ENCODE peak calls at places on chromosome 3, in eight cellular contexts. Z, A, K, E, O, B, G and C are unnamed samples.

GRCh38 chr3:174358252-174358651 is 500.9 kb upstream of the NAALADL2 start:
- DNase-seq in G (no peak), Z (no peak), E (no peak), K (no peak), O (no peak), A (no peak), B (no peak), C (no peak)

GRCh38 chr3:122406198-122406597 is 9.7 kb downstream of the WDR5B start:
- DNase-seq in G (no peak), E (no peak), A (no peak), Z (no peak), K (no peak), B (no peak), O (no peak), C (no peak)

GRCh38 chr3:153138267-153139210 is 23.5 kb upstream of the RAP2B start:
- DNase-seq in E (peak), G (no peak), A (peak), B (peak), O (no peak), Z (peak), K (peak), C (peak)

GRCh38 chr3:162103808-162104207 is 607.2 kb downstream of the OTOL1 start:
- DNase-seq in O (no peak), K (no peak), A (no peak), E (no peak), B (no peak), Z (no peak), G (no peak), C (no peak)

GRCh38 chr3:188881954-188882641 is 289.7 kb upstream of the TPRG1 start:
- DNase-seq in K (no peak), B (peak), Z (no peak), A (peak), E (peak), O (no peak), G (no peak), C (peak)

GRCh38 chr3:105598047-105598796 is 231.5 kb downstream of the ALCAM start:
- DNase-seq in Z (no peak), A (peak), K (no peak), G (no peak), E (peak), O (no peak), B (peak), C (peak)

GRCh38 chr3:106210923-106211322 is 342.1 kb upstream of the CBLB start:
- DNase-seq in K (no peak), E (no peak), A (no peak), G (no peak), Z (no peak), B (no peak), O (no peak), C (no peak)

GRCh38 chr3:160150066-160150465 is 75.2 kb upstream of the C3orf80 start:
- DNase-seq in G (no peak), E (no peak), B (no peak), Z (no peak), A (peak), K (no peak), O (no peak), C (no peak)

GRCh38 chr3:160771811-160772459 is 15.9 kb downstream of the PPM1L start:
- DNase-seq in O (no peak), A (no peak), K (no peak), G (no peak), E (peak), Z (no peak), B (no peak), C (no peak)

GRCh38 chr3:11059090-11059798 is 66.7 kb downstream of the SLC6A1 start:
- DNase-seq in B (peak), E (peak), G (peak), A (peak), Z (peak), K (peak), O (no peak), C (no peak)

GRCh38 chr3:112086018-112086854 is at the start of gene C3orf52:
- DNase-seq in O (no peak), K (no peak), B (peak), E (peak), G (peak), Z (peak), A (peak), C (no peak)

GRCh38 chr3:160577551-160578195 is 12.3 kb upstream of the KPNA4 start:
- DNase-seq in E (peak), Z (peak), B (no peak), K (no peak), A (no peak), O (no peak), G (no peak), C (no peak)

GRCh38 chr3:25495726-25496125 is 67.7 kb downstream of the RARB start:
- DNase-seq in B (no peak), G (no peak), Z (no peak), O (no peak), A (no peak), K (no peak), E (no peak), C (no peak)

GRCh38 chr3:25495304-25495703 is 67.2 kb downstream of the RARB start:
- DNase-seq in O (no peak), B (no peak), G (no peak), Z (no peak), K (no peak), E (no peak), A (no peak), C (no peak)

GRCh38 chr3:25497096-25497495 is 69.0 kb downstream of the RARB start:
- DNase-seq in G (no peak), Z (no peak), O (no peak), K (no peak), A (no peak), E (no peak), B (no peak), C (no peak)

GRCh38 chr3:25493246-25493645 is 65.2 kb downstream of the RARB start:
- DNase-seq in O (no peak), K (no peak), Z (no peak), E (no peak), B (no peak), A (peak), G (no peak), C (no peak)

DNA sequence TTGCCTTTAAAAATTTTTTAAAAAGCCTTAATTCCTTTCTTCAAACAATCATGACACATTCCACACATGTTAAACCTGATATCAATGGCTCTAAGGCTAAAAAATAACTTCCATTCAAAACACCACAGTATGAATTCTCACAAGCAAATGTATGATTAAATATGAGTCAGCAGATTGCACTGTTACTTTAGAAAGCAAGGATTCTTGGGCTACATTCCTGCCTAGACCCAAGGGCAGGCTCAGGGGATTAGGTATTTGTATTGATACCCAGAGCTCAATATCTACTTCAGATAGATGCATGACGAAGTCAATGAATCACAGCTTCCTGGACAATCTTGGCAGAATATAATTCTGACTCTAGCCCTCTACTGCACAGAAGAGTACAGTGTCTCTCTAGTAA is 65.7 kb downstream of the RARB start:
- DNase-seq in K (no peak), A (peak), Z (no peak), E (peak), G (no peak), B (peak), O (no peak), C (peak)
- H3K4me3 ChIP-seq in K (no peak), A (no peak), Z (no peak), E (no peak), G (no peak), B (no peak), O (no peak), C (no peak)

GRCh38 chr3:79960594-79960993 is 192.8 kb upstream of the ROBO1 start:
- DNase-seq in Z (no peak), K (no peak), E (peak), G (no peak), A (no peak), B (no peak), O (no peak), C (no peak)
- H3K4me3 ChIP-seq in Z (no peak), K (no peak), E (no peak), G (no peak), A (no peak), B (no peak), O (no peak), C (no peak)

GRCh38 chr3:18343809-18344208 is 81.3 kb downstream of the SATB1 start:
- DNase-seq in E (no peak), A (no peak), B (no peak), K (no peak), G (no peak), O (no peak), Z (no peak), C (no peak)

GRCh38 chr3:18349197-18349798 is 75.8 kb downstream of the SATB1 start:
- DNase-seq in G (no peak), B (no peak), K (no peak), O (no peak), A (no peak), Z (no peak), E (no peak), C (no peak)

GRCh38 chr3:18344306-18345014 is 80.7 kb downstream of the SATB1 start:
- DNase-seq in A (no peak), O (no peak), K (no peak), E (no peak), B (no peak), G (no peak), Z (no peak), C (peak)

GRCh38 chr3:18346097-18346496 is 79.0 kb downstream of the SATB1 start:
- DNase-seq in E (no peak), A (no peak), K (no peak), B (no peak), G (no peak), Z (no peak), O (no peak), C (no peak)

DNA sequence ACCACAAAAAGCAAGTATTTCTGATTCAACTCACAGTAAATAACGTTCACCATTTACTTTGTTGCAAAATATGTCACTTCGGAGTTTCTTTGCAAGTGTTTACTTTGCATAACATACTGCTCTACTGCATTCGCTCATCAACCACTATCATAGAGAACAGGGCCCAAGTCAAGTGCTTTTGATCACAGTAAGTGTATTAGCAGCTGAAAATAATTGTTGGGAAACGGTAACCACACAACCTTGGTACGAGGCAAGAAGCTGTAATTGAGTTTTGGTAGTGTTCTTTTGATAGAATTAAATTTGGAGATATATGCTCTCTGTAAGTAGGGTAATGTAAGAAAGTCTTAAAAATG is 80.1 kb downstream of the SATB1 start:
- DNase-seq in E (no peak), O (no peak), K (no peak), A (no peak), G (no peak), Z (no peak), B (no peak), C (no peak)
- H3K4me3 ChIP-seq in E (no peak), O (no peak), K (no peak), A (no peak), G (no peak), Z (no peak), B (no peak), C (no peak)

GRCh38 chr3:196666001-196666867 is 26.7 kb downstream of the NRROS start:
- DNase-seq in O (no peak), Z (no peak), E (peak), K (peak), B (no peak), G (peak), A (peak), C (peak)
- H3K4me3 ChIP-seq in O (no peak), Z (no peak), E (no peak), K (no peak), B (no peak), G (peak), A (no peak), C (no peak)

GRCh38 chr3:138692152-138692551 is 83.6 kb downstream of the FAIM start:
- DNase-seq in K (no peak), A (no peak), Z (no peak), O (no peak), B (no peak), E (no peak), G (no peak), C (no peak)
- H3K4me3 ChIP-seq in K (no peak), A (no peak), Z (no peak), O (no peak), B (no peak), E (no peak), G (no peak), C (no peak)

DNA sequence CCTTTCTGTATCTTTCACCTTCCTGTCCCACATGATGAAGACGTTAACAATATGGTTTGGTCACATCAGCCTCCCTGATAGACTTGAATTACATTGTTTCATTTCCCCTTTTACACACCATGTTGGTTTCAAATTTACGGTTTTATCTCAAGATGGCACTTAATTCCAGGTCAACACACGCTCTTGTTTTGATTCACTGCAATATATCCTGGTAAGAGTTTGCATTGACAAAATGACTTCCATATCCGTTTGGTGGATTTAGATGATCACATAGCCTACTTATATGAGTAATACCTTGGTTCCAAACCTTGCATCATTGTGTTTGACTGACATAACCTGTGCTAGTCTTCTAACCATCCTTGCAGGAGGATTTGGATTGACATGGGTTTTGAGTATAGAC is 499.4 kb downstream of the ROBO1 start:
- DNase-seq in B (no peak), O (no peak), G (no peak), Z (no peak), K (no peak), E (no peak), A (no peak), C (no peak)
- H3K4me3 ChIP-seq in B (no peak), O (no peak), G (no peak), Z (no peak), K (no peak), E (no peak), A (no peak), C (no peak)

GRCh38 chr3:157129782-157130137 is 30.2 kb downstream of the CCNL1 start:
- DNase-seq in B (no peak), K (peak), Z (no peak), O (no peak), A (no peak), G (peak), E (no peak), C (no peak)
- H3K4me3 ChIP-seq in B (no peak), K (no peak), Z (no peak), O (no peak), A (no peak), G (no peak), E (no peak), C (no peak)

GRCh38 chr3:46863261-46863782 is at the start of gene MYL3:
- DNase-seq in O (no peak), Z (no peak), G (no peak), A (no peak), E (no peak), K (no peak), B (no peak), C (no peak)

GRCh38 chr3:46862689-46863020 is 589 bp downstream of the MYL3 start:
- DNase-seq in A (no peak), O (no peak), G (no peak), Z (no peak), K (no peak), E (no peak), B (no peak), C (no peak)

GRCh38 chr3:46860381-46861292 is 2.6 kb downstream of the MYL3 start:
- DNase-seq in G (no peak), B (no peak), K (peak), E (no peak), A (peak), O (no peak), Z (peak), C (no peak)

GRCh38 chr3:46861996-46862688 is 1.1 kb downstream of the MYL3 start:
- DNase-seq in G (no peak), A (no peak), K (no peak), B (no peak), Z (no peak), E (no peak), O (no peak), C (no peak)

GRCh38 chr3:46861293-46861995 is 1.8 kb downstream of the MYL3 start:
- DNase-seq in G (no peak), A (no peak), B (no peak), E (no peak), O (no peak), Z (peak), K (no peak), C (no peak)
- H3K4me3 ChIP-seq in G (no peak), A (no peak), B (no peak), E (no peak), O (no peak), Z (no peak), K (no peak), C (no peak)

GRCh38 chr3:127170794-127171193 is 22.1 kb upstream of the PRR23E start:
- DNase-seq in E (no peak), K (no peak), O (no peak), G (no peak), B (no peak), A (peak), Z (no peak), C (peak)
- H3K4me3 ChIP-seq in E (no peak), K (no peak), O (no peak), G (no peak), B (no peak), A (no peak), Z (no peak), C (no peak)